ENCODE peak calls at places on chromosome 22, in eight cellular contexts. Y is psoas muscle, P is HCT116, O is Peyer's patch, Z is ovary, D is MM.1S, F is NB4, S is astrocyte of the cerebellum. G is an unnamed sample.

GRCh38 chr22:49210606-49211005 is 617.1 kb downstream of the BRD1 start:
- DNase-seq in Y (no peak), P (no peak), O (peak; percentile 7), Z (peak; percentile 1), D (no peak), F (no peak), S (no peak), G (no peak)

GRCh38 chr22:40399661-40400060 is 29.3 kb downstream of the SGSM3 start:
- DNase-seq in Y (no peak), P (no peak), O (no peak), Z (no peak), D (no peak), F (no peak), S (no peak), G (no peak)

GRCh38 chr22:40720538-40721256 is 41.4 kb downstream of the MCHR1 start:
- DNase-seq in Y (peak; percentile 7), P (no peak), O (no peak), Z (no peak), D (no peak), F (no peak), S (no peak), G (peak; percentile 17)

GRCh38 chr22:31926969-31927368 is 17.4 kb upstream of the YWHAH start:
- DNase-seq in Y (no peak), P (no peak), O (no peak), Z (no peak), D (no peak), F (no peak), S (no peak), G (no peak)

GRCh38 chr22:25853078-25853477 is 111.1 kb downstream of the MYO18B start:
- DNase-seq in Y (no peak), P (no peak), O (no peak), Z (no peak), D (no peak), F (peak; percentile 14), S (no peak), G (no peak)

GRCh38 chr22:33330534-33330933 is 272.4 kb upstream of the SYN3 start:
- DNase-seq in Y (no peak), P (no peak), O (no peak), Z (no peak), D (no peak), F (no peak), S (no peak), G (no peak)

GRCh38 chr22:49034836-49035817 is 792.5 kb downstream of the BRD1 start:
- DNase-seq in Y (peak; percentile 15), P (no peak), O (no peak), Z (no peak), D (no peak), F (no peak), S (no peak), G (no peak)

GRCh38 chr22:43490311-43490710 is 78.5 kb downstream of the MPPED1 start:
- DNase-seq in Y (no peak), P (no peak), O (no peak), Z (no peak), D (no peak), F (no peak), S (no peak), G (no peak)

GRCh38 chr22:26713823-26714449 is 56.5 kb downstream of the MIAT start:
- DNase-seq in Y (no peak), P (no peak), O (no peak), Z (no peak), D (no peak), F (no peak), S (peak; percentile 45), G (peak; percentile 67)

GRCh38 chr22:19287076-19287724 is 4.3 kb downstream of the CLTCL1 start:
- DNase-seq in Y (peak; percentile 78), P (no peak), O (no peak), Z (no peak), D (no peak), F (no peak), S (no peak), G (no peak)

GRCh38 chr22:27242111-27242436 is 559.5 kb downstream of the MN1 start:
- DNase-seq in Y (no peak), P (no peak), O (no peak), Z (no peak), D (no peak), F (no peak), S (no peak), G (no peak)

GRCh38 chr22:17847360-17848078 is 73.2 kb upstream of the BID start:
- DNase-seq in Y (no peak), P (peak; percentile 46), O (no peak), Z (no peak), D (no peak), F (no peak), S (no peak), G (no peak)

GRCh38 chr22:26740253-26740652 is 82.9 kb downstream of the MIAT start:
- DNase-seq in Y (no peak), P (no peak), O (no peak), Z (no peak), D (no peak), F (peak; percentile 34), S (no peak), G (no peak)

GRCh38 chr22:47586038-47586437 is 823.6 kb downstream of the TBC1D22A start:
- DNase-seq in Y (peak; percentile 8), P (peak; percentile 22), O (no peak), Z (no peak), D (no peak), F (no peak), S (no peak), G (no peak)

GRCh38 chr22:19997561-19998231 is 18.9 kb downstream of the ARVCF start:
- DNase-seq in Y (peak; percentile 44), P (no peak), O (no peak), Z (no peak), D (no peak), F (no peak), S (no peak), G (no peak)

GRCh38 chr22:33111491-33111890 is 53.3 kb upstream of the SYN3 start:
- DNase-seq in Y (no peak), P (no peak), O (no peak), Z (no peak), D (no peak), F (no peak), S (no peak), G (no peak)

GRCh38 chr22:19801340-19802000 is 40.9 kb downstream of the TBX1 start:
- DNase-seq in Y (peak; percentile 34), P (no peak), O (no peak), Z (no peak), D (no peak), F (no peak), S (peak; percentile 28), G (no peak)

GRCh38 chr22:39956932-39957664 is 3.1 kb upstream of the TMA7B start:
- DNase-seq in Y (no peak), P (no peak), O (no peak), Z (no peak), D (peak; percentile 91), F (peak; percentile 69), S (no peak), G (no peak)

GRCh38 chr22:32204211-32204855 is 540 bp downstream of the RFPL2 start:
- DNase-seq in Y (no peak), P (no peak), O (no peak), Z (no peak), D (no peak), F (peak; percentile 45), S (no peak), G (no peak)

GRCh38 chr22:24457894-24458293 is 30.5 kb downstream of the ADORA2A start:
- DNase-seq in Y (no peak), P (no peak), O (no peak), Z (no peak), D (no peak), F (no peak), S (no peak), G (no peak)

GRCh38 chr22:24455039-24455438 is 27.6 kb downstream of the ADORA2A start:
- DNase-seq in Y (no peak), P (no peak), O (no peak), Z (peak; percentile 57), D (no peak), F (no peak), S (no peak), G (no peak)

GRCh38 chr22:24460418-24461089 is 33.2 kb downstream of the ADORA2A start:
- DNase-seq in Y (no peak), P (no peak), O (no peak), Z (no peak), D (peak; percentile 87), F (no peak), S (peak; percentile 16), G (peak; percentile 38)

GRCh38 chr22:24455751-24456426 is 28.5 kb downstream of the ADORA2A start:
- DNase-seq in Y (peak; percentile 62), P (no peak), O (no peak), Z (peak; percentile 91), D (no peak), F (no peak), S (no peak), G (peak; percentile 46)

GRCh38 chr22:24459911-24460310 is 32.5 kb downstream of the ADORA2A start:
- DNase-seq in Y (no peak), P (no peak), O (no peak), Z (no peak), D (no peak), F (no peak), S (no peak), G (no peak)
- H3K4me3 ChIP-seq in Y (no peak overlapping the region), P (no peak overlapping the region), O (no peak overlapping the region), Z (no peak overlapping the region), D (no peak overlapping the region), F (no peak overlapping the region), S (no peak overlapping the region), G (no peak overlapping the region)

DNA sequence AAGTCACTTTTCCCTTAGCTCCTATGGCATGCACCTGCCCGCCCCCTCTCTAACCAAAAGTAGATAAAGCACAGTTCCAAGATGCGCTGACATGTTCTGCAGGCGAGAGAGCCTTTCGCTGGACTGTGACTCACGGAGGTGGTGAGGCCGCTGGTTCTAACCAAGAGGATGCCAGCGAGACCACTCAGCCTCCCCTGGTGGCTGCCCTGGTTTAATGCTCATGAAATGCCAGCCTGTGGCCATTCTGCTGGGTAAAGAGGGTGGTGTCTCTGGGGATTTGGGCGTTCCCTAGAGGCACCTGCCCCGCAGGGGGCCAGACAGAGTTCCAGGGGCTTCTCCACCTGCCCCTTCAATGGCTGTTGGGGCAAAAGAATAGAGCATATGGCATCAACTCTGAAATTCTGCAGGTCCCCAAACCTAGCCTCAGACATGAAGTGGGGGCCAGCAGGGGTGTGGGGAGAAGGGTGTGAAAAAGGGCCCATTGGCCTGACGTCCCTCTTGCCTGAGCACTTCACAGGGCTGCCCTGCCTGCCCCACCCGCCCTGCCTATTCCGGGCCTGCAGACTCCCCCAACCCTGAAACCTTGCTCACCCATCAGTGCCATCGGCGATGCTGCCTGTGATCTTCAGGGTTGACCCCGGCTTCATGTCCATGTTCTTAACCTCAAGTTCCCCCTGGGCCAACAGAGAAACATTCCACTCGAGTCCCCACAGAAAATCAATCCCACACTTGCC is 8.5 kb downstream of the LGALS2 start:
- DNase-seq in Y (no peak), P (peak; percentile 63), O (no peak), Z (no peak), D (no peak), F (peak; percentile 39), S (no peak), G (no peak)
- TF ChIP-seq CTCF in Y (no peak), P (no peak), O (no peak), Z (no peak), D (no peak), F (no peak), S (peak; percentile 12), G (peak; percentile 17)

GRCh38 chr22:28801845-28802594 is 1.7 kb upstream of the XBP1 start:
- DNase-seq in Y (no peak), P (no peak), O (no peak), Z (peak; percentile 49), D (peak; percentile 75), F (peak; percentile 87), S (no peak), G (no peak)
- H3K4me3 ChIP-seq in Y (peak overlapping the region; percentile 82), P (no peak overlapping the region), O (peak overlapping the region; percentile 84), Z (peak overlapping the region; percentile 98), D (peak overlapping the region; percentile 52), F (peak overlapping the region; percentile 91), S (no peak overlapping the region), G (no peak overlapping the region)

GRCh38 chr22:35761037-35761436 is 43.4 kb downstream of the APOL5 start:
- DNase-seq in Y (no peak), P (peak; percentile 8), O (no peak), Z (no peak), D (peak; percentile 11), F (peak; percentile 11), S (no peak), G (peak; percentile 30)
- TF ChIP-seq CTCF in Y (peak; percentile 32), P (peak; percentile 19), O (no peak), Z (no peak), D (peak; percentile 39), F (no peak), S (peak; percentile 52), G (no peak)